ENCODE peak calls at places on chromosomes 16 and 17, in five cellular contexts. N is ovary, Q is heart left ventricle, D is sigmoid colon, U is esophagus squamous epithelium. Y is an unnamed sample.

GRCh38 chr16:49744244-49744976 is 111.5 kb downstream of the ZNF423 start:
- DNase-seq in N (no peak), Q (no peak), D (no peak), U (no peak), Y (no peak)

GRCh38 chr16:27324851-27325301 is 11.1 kb downstream of the IL4R start:
- DNase-seq in N (no peak), Q (no peak), D (peak), U (no peak), Y (no peak)

GRCh38 chr16:11675561-11676511 is 7.6 kb downstream of the SNN start:
- DNase-seq in N (no peak), Q (peak), D (peak), U (no peak), Y (no peak)

GRCh38 chr16:57762365-57763289 is 27.1 kb downstream of the KATNB1 start:
- DNase-seq in N (no peak), Q (peak), D (no peak), U (no peak), Y (no peak)

GRCh38 chr17:50428831-50429424 is 2.9 kb downstream of the ACSF2 start:
- DNase-seq in N (no peak), Q (no peak), D (no peak), U (no peak), Y (no peak)

GRCh38 chr17:40551091-40551873 is 14.0 kb downstream of the CCR7 start:
- DNase-seq in N (peak), Q (no peak), D (peak), U (no peak), Y (peak)

GRCh38 chr16:48556210-48556912 is 53.6 kb downstream of the N4BP1 start:
- DNase-seq in N (no peak), Q (no peak), D (no peak), U (no peak), Y (no peak)

GRCh38 chr17:19648475-19649406 is at the start of gene ALDH3A2:
- DNase-seq in N (peak), Q (peak), D (peak), U (peak), Y (peak)

GRCh38 chr16:84233748-84234147 is 6.1 kb downstream of the KCNG4 start:
- DNase-seq in N (no peak), Q (no peak), D (no peak), U (no peak), Y (no peak)

GRCh38 chr17:78118801-78119241 is 9.7 kb downstream of the TMC6 start:
- DNase-seq in N (no peak), Q (no peak), D (no peak), U (no peak), Y (no peak)
- TF ChIP-seq POLR2A in N (no peak), Q (no peak), D (no peak), U (no peak), Y (no peak)

GRCh38 chr16:69318911-69319289 is 7.8 kb downstream of the VPS4A start:
- DNase-seq in N (no peak), Q (no peak), D (peak), U (no peak), Y (no peak)

GRCh38 chr16:69315486-69316311 is 4.5 kb downstream of the VPS4A start:
- DNase-seq in N (no peak), Q (no peak), D (peak), U (no peak), Y (no peak)

GRCh38 chr16:69314534-69314933 is 3.4 kb downstream of the VPS4A start:
- DNase-seq in N (no peak), Q (no peak), D (peak), U (no peak), Y (no peak)

GRCh38 chr16:69318177-69318910 is 7.2 kb downstream of the VPS4A start:
- DNase-seq in N (no peak), Q (no peak), D (no peak), U (no peak), Y (no peak)

GRCh38 chr16:69316595-69317034 is 5.5 kb downstream of the VPS4A start:
- DNase-seq in N (no peak), Q (no peak), D (peak), U (no peak), Y (no peak)
- TF ChIP-seq POLR2A in N (no peak), Q (no peak), D (no peak), U (no peak), Y (no peak)

GRCh38 chr17:82734987-82735866 is at the start of gene FN3K:
- DNase-seq in N (peak), Q (peak), D (peak), U (no peak), Y (no peak)
- TF ChIP-seq POLR2A in N (peak), Q (peak), D (no peak), U (peak), Y (no peak)

GRCh38 chr17:8873801-8874715 is 6.6 kb upstream of the PIK3R6 start:
- DNase-seq in N (no peak), Q (no peak), D (no peak), U (no peak), Y (no peak)
- TF ChIP-seq POLR2A in N (no peak), Q (no peak), D (no peak), U (no peak), Y (no peak)

GRCh38 chr17:9576521-9577401 is at the start of gene CFAP52:
- DNase-seq in N (peak), Q (peak), D (peak), U (no peak), Y (peak)

GRCh38 chr17:9571201-9571600 is 4.4 kb downstream of the STX8 start:
- DNase-seq in N (no peak), Q (no peak), D (no peak), U (no peak), Y (no peak)

GRCh38 chr17:9577402-9577709 is 914 bp downstream of the CFAP52 start:
- DNase-seq in N (no peak), Q (no peak), D (no peak), U (no peak), Y (no peak)

GRCh38 chr17:9575381-9576072 is at the start of gene STX8:
- DNase-seq in N (peak), Q (peak), D (peak), U (peak), Y (peak)
- TF ChIP-seq POLR2A in N (no peak), Q (peak), D (peak), U (no peak), Y (no peak)

GRCh38 chr16:30534368-30535105 is at the start of gene ZNF747:
- DNase-seq in N (peak), Q (peak), D (peak), U (peak), Y (peak)
- TF ChIP-seq POLR2A in N (peak), Q (peak), D (peak), U (peak), Y (peak)

DNA sequence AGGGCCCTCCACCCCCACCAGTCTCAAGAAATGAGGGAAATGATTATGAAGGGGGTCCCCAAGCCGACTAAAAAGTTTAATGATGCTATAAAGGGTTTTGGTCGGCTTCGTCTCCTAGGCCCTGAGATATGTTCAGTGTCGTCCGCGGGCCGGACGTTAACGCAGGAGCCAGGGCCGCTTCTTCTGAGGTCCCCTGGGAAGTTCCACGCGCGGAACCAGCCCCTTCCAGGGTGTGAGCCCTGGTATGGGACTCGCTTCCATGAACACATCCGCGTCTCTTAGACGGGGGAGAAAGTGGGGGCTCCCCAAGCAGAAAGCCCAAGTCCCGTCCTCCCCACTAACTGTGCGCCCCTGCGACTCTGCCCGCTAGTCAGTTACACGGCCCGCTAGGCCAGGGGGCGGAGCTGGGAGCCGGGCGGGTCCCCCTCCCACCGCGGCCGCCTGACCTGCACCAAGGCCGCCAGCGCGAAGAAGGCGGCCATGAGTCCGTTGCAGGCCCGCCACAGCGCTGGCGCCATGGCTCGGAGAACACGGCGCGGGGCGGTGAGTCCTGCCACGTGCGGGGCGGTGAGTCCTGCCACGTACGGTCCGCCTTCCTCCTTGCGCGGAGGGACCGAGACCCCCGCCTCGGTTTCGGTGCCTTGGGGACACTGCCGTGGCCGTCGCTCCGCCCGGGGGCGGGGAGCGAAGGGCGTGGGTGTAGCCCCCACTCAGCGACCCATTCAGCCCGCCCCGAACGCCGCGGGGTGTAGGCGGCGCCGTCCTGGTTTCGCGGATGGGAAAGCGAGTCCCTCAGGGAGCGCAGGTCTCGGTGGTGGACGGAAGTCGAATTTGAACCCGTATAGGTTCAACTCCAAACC is at the start of gene TMEM220:
- DNase-seq in N (peak), Q (peak), D (peak), U (no peak), Y (peak)
- TF ChIP-seq POLR2A in N (peak), Q (peak), D (peak), U (peak), Y (peak)

GRCh38 chr17:76452646-76453430 is at the start of gene UBE2O:
- DNase-seq in N (peak), Q (peak), D (peak), U (peak), Y (peak)
- TF ChIP-seq POLR2A in N (peak), Q (peak), D (no peak), U (peak), Y (no peak)